ENCODE peak calls at places on chromosomes 16 and 17, in five cellular contexts. One of them, this sample, is unnamed. For H3K36me3, the result is how much of the 10 kb centered on the place peaks cover.

GRCh38 chr16:3051009-3051408 is 4.6 kb downstream of the MMP25 start:
- DNase-seq in bronchial epithelial cell: no peak
- DNase-seq in aorta: no peak
- DNase-seq in effector memory CD4-positive, alpha-beta T cell: no peak
- DNase-seq in astrocyte: no peak
- DNase-seq in this sample: no peak

GRCh38 chr17:48605409-48605864 is 651 bp upstream of the HOXB6 start:
- DNase-seq in bronchial epithelial cell: no peak
- DNase-seq in effector memory CD4-positive, alpha-beta T cell: no peak
- DNase-seq in aorta: no peak
- DNase-seq in astrocyte: no peak
- DNase-seq in this sample: no peak

GRCh38 chr17:77206557-77206956 is 65.8 kb downstream of the SEC14L1 start:
- DNase-seq in effector memory CD4-positive, alpha-beta T cell: no peak
- DNase-seq in bronchial epithelial cell: no peak
- DNase-seq in astrocyte: no peak
- DNase-seq in aorta: no peak
- DNase-seq in this sample: no peak

GRCh38 chr16:66516808-66517585 is 32.9 kb downstream of the TK2 start:
- DNase-seq in astrocyte: peak
- DNase-seq in aorta: peak
- DNase-seq in effector memory CD4-positive, alpha-beta T cell: peak
- DNase-seq in bronchial epithelial cell: peak
- DNase-seq in this sample: peak

GRCh38 chr17:4712526-4712925 is 2.1 kb downstream of the ARRB2 start:
- DNase-seq in astrocyte: no peak
- DNase-seq in effector memory CD4-positive, alpha-beta T cell: no peak
- DNase-seq in bronchial epithelial cell: no peak
- DNase-seq in aorta: peak
- DNase-seq in this sample: no peak

GRCh38 chr17:76714822-76715461 is 4.2 kb upstream of the MXRA7 start:
- DNase-seq in effector memory CD4-positive, alpha-beta T cell: peak
- DNase-seq in aorta: peak
- DNase-seq in bronchial epithelial cell: no peak
- DNase-seq in astrocyte: no peak
- DNase-seq in this sample: peak

GRCh38 chr17:37417852-37418251 is 11.2 kb downstream of the TADA2A start:
- DNase-seq in aorta: no peak
- DNase-seq in bronchial epithelial cell: peak
- DNase-seq in astrocyte: peak
- DNase-seq in effector memory CD4-positive, alpha-beta T cell: no peak
- DNase-seq in this sample: no peak

GRCh38 chr16:56199164-56199563 is 7.9 kb downstream of the GNAO1 start:
- DNase-seq in aorta: no peak
- DNase-seq in effector memory CD4-positive, alpha-beta T cell: no peak
- DNase-seq in astrocyte: no peak
- DNase-seq in bronchial epithelial cell: no peak
- DNase-seq in this sample: no peak

GRCh38 chr17:62109378-62109902 is 44.4 kb upstream of the MED13 start:
- DNase-seq in bronchial epithelial cell: peak
- DNase-seq in aorta: no peak
- DNase-seq in effector memory CD4-positive, alpha-beta T cell: peak
- DNase-seq in astrocyte: peak
- DNase-seq in this sample: peak

GRCh38 chr17:2721603-2722002 is 10.0 kb upstream of the CLUH start:
- DNase-seq in bronchial epithelial cell: no peak
- DNase-seq in effector memory CD4-positive, alpha-beta T cell: no peak
- DNase-seq in astrocyte: no peak
- DNase-seq in aorta: no peak
- DNase-seq in this sample: no peak

GRCh38 chr16:87160218-87160617 is 157.0 kb downstream of the C16orf95 start:
- DNase-seq in astrocyte: no peak
- DNase-seq in effector memory CD4-positive, alpha-beta T cell: no peak
- DNase-seq in bronchial epithelial cell: no peak
- DNase-seq in aorta: no peak
- DNase-seq in this sample: no peak

GRCh38 chr17:76446449-76447231 is 6.3 kb downstream of the UBE2O start:
- DNase-seq in effector memory CD4-positive, alpha-beta T cell: no peak
- DNase-seq in bronchial epithelial cell: peak
- DNase-seq in astrocyte: peak
- DNase-seq in aorta: peak
- DNase-seq in this sample: peak

GRCh38 chr17:30005709-30006320 is 64.4 kb downstream of the EFCAB5 start:
- DNase-seq in astrocyte: peak
- DNase-seq in bronchial epithelial cell: peak
- DNase-seq in effector memory CD4-positive, alpha-beta T cell: no peak
- DNase-seq in aorta: no peak
- DNase-seq in this sample: no peak

GRCh38 chr17:19387921-19388521 is 1.0 kb upstream of the MFAP4 start:
- DNase-seq in astrocyte: peak
- DNase-seq in aorta: peak
- DNase-seq in effector memory CD4-positive, alpha-beta T cell: no peak
- DNase-seq in bronchial epithelial cell: peak
- DNase-seq in this sample: no peak

GRCh38 chr16:2058901-2059300 is 11.1 kb downstream of the TSC2 start:
- DNase-seq in aorta: no peak
- DNase-seq in astrocyte: no peak
- DNase-seq in bronchial epithelial cell: no peak
- DNase-seq in effector memory CD4-positive, alpha-beta T cell: no peak
- DNase-seq in this sample: no peak

GRCh38 chr17:37607637-37608368 is 1.4 kb downstream of the SYNRG start:
- DNase-seq in effector memory CD4-positive, alpha-beta T cell: no peak
- DNase-seq in bronchial epithelial cell: no peak
- DNase-seq in astrocyte: no peak
- DNase-seq in aorta: no peak
- DNase-seq in this sample: no peak

GRCh38 chr17:76277300-76278267 is 12.4 kb downstream of the UBALD2 start:
- DNase-seq in aorta: no peak
- DNase-seq in astrocyte: no peak
- DNase-seq in effector memory CD4-positive, alpha-beta T cell: no peak
- DNase-seq in bronchial epithelial cell: no peak
- DNase-seq in this sample: no peak

GRCh38 chr16:726438-727290 is at the start of the genes CCDC78 and HAGHL:
- DNase-seq in bronchial epithelial cell: no peak
- DNase-seq in aorta: peak
- DNase-seq in astrocyte: no peak
- DNase-seq in effector memory CD4-positive, alpha-beta T cell: peak
- DNase-seq in this sample: no peak

GRCh38 chr17:62860962-62861873 is 53.1 kb upstream of the MARCHF10 start:
- DNase-seq in aorta: no peak
- DNase-seq in effector memory CD4-positive, alpha-beta T cell: no peak
- DNase-seq in bronchial epithelial cell: peak
- DNase-seq in astrocyte: peak
- DNase-seq in this sample: no peak

GRCh38 chr17:63696381-63696961 is 3.5 kb downstream of the LIMD2 start:
- DNase-seq in effector memory CD4-positive, alpha-beta T cell: no peak
- DNase-seq in bronchial epithelial cell: peak
- DNase-seq in aorta: no peak
- DNase-seq in astrocyte: no peak
- DNase-seq in this sample: peak

GRCh38 chr17:35103271-35103670 is 16.4 kb downstream of the RAD51D start:
- DNase-seq in effector memory CD4-positive, alpha-beta T cell: no peak
- DNase-seq in astrocyte: no peak
- DNase-seq in aorta: no peak
- DNase-seq in bronchial epithelial cell: no peak
- DNase-seq in this sample: no peak

GRCh38 chr17:49610883-49611584 is 35.4 kb downstream of the NXPH3 start:
- DNase-seq in astrocyte: no peak
- DNase-seq in aorta: no peak
- DNase-seq in bronchial epithelial cell: peak
- DNase-seq in effector memory CD4-positive, alpha-beta T cell: no peak
- DNase-seq in this sample: no peak
- H3K36me3 ChIP-seq in astrocyte: under half
- H3K36me3 ChIP-seq in aorta: under half
- H3K36me3 ChIP-seq in bronchial epithelial cell: under half
- H3K36me3 ChIP-seq in effector memory CD4-positive, alpha-beta T cell: half or more
- H3K36me3 ChIP-seq in this sample: half or more

GRCh38 chr17:80907281-80907680 is 84.4 kb upstream of the CHMP6 start:
- DNase-seq in bronchial epithelial cell: no peak
- DNase-seq in astrocyte: no peak
- DNase-seq in effector memory CD4-positive, alpha-beta T cell: no peak
- DNase-seq in aorta: no peak
- DNase-seq in this sample: no peak

GRCh38 chr17:80906364-80907259 is 85.0 kb upstream of the CHMP6 start:
- DNase-seq in astrocyte: no peak
- DNase-seq in bronchial epithelial cell: no peak
- DNase-seq in effector memory CD4-positive, alpha-beta T cell: no peak
- DNase-seq in aorta: no peak
- DNase-seq in this sample: no peak

GRCh38 chr17:80908206-80908605 is 83.4 kb upstream of the CHMP6 start:
- DNase-seq in aorta: peak
- DNase-seq in bronchial epithelial cell: no peak
- DNase-seq in astrocyte: no peak
- DNase-seq in effector memory CD4-positive, alpha-beta T cell: no peak
- DNase-seq in this sample: no peak

GRCh38 chr17:80904036-80904435 is 87.6 kb upstream of the CHMP6 start:
- DNase-seq in effector memory CD4-positive, alpha-beta T cell: no peak
- DNase-seq in bronchial epithelial cell: no peak
- DNase-seq in aorta: no peak
- DNase-seq in astrocyte: no peak
- DNase-seq in this sample: no peak

GRCh38 chr17:80905586-80906230 is 85.9 kb upstream of the CHMP6 start:
- DNase-seq in bronchial epithelial cell: no peak
- DNase-seq in aorta: no peak
- DNase-seq in effector memory CD4-positive, alpha-beta T cell: no peak
- DNase-seq in astrocyte: no peak
- DNase-seq in this sample: no peak
- H3K36me3 ChIP-seq in bronchial epithelial cell: under half
- H3K36me3 ChIP-seq in aorta: under half
- H3K36me3 ChIP-seq in effector memory CD4-positive, alpha-beta T cell: under half
- H3K36me3 ChIP-seq in astrocyte: under half
- H3K36me3 ChIP-seq in this sample: half or more

DNA sequence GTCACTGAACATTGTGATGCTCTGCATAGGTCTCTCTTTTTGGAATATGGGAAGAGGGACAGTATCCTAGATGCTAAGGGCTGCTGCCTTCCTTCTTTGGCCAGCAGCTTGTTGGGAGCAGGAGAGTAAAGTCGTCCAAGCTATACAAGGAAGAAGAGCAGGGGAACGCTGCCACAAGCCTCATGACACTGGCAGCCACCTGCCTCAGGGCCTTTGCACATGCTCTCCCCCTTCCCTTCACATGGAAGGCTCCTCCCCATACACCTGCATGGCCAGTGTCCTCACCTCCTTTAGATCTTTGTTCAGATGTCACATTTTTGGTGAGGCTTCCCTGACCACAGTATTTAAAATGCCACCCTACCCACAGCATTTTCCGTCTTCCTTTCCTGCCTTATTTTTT is 78.1 kb upstream of the CRHR1 start:
- DNase-seq in aorta: no peak
- DNase-seq in astrocyte: no peak
- DNase-seq in bronchial epithelial cell: no peak
- DNase-seq in effector memory CD4-positive, alpha-beta T cell: no peak
- DNase-seq in this sample: no peak
- H3K36me3 ChIP-seq in aorta: under half
- H3K36me3 ChIP-seq in astrocyte: under half
- H3K36me3 ChIP-seq in bronchial epithelial cell: under half
- H3K36me3 ChIP-seq in effector memory CD4-positive, alpha-beta T cell: under half
- H3K36me3 ChIP-seq in this sample: under half

DNA sequence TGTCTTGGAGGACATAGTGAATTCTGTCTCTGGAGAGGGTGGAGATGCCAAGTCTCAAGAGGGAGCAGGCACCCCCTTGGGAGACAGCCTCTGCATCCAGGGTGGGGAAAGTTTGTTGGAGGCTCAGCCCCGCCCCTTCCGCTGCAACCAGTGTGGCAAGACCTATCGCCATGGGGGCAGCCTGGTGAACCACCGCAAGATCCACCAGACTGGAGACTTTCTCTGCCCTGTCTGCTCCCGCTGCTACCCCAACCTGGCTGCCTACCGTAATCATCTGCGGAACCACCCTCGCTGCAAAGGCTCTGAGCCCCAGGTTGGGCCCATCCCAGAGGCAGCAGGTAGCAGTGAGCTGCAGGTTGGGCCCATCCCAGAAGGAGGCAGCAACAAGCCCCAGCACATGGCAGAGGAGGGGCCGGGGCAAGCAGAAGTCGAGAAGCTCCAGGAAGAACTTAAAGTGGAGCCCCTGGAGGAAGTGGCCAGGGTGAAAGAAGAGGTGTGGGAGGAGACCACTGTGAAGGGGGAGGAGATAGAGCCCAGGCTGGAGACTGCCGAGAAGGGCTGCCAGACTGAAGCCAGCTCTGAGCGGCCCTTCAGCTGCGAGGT is 5.2 kb downstream of the ZNF646 start:
- DNase-seq in bronchial epithelial cell: no peak
- DNase-seq in astrocyte: no peak
- DNase-seq in aorta: no peak
- DNase-seq in effector memory CD4-positive, alpha-beta T cell: no peak
- DNase-seq in this sample: no peak
- H3K36me3 ChIP-seq in bronchial epithelial cell: under half
- H3K36me3 ChIP-seq in astrocyte: under half
- H3K36me3 ChIP-seq in aorta: under half
- H3K36me3 ChIP-seq in effector memory CD4-positive, alpha-beta T cell: half or more
- H3K36me3 ChIP-seq in this sample: half or more

DNA sequence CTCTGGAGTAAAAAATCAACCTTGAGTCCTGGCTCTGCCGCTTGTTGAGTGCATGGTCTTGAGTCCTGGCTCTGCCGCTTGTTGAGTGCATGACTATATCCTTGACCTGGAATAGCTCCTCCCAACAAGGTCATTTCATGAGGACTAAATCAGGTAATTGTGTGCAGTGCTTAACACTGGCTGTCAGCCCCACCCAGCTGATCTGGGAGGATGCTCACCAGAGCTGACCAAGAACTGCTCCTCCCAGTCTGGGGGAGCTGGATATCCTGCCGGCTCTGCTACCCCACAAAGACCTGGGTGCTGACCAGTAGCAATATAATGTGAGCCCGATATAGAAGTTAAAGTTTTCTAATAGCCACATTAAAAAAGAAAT is 20.7 kb upstream of the LGALS9 start:
- DNase-seq in bronchial epithelial cell: no peak
- DNase-seq in aorta: peak
- DNase-seq in effector memory CD4-positive, alpha-beta T cell: no peak
- DNase-seq in astrocyte: no peak
- DNase-seq in this sample: no peak
- H3K36me3 ChIP-seq in bronchial epithelial cell: under half
- H3K36me3 ChIP-seq in aorta: under half
- H3K36me3 ChIP-seq in effector memory CD4-positive, alpha-beta T cell: under half
- H3K36me3 ChIP-seq in astrocyte: under half
- H3K36me3 ChIP-seq in this sample: under half

GRCh38 chr16:24800586-24800985 is 45.2 kb upstream of the SLC5A11 start:
- DNase-seq in effector memory CD4-positive, alpha-beta T cell: no peak
- DNase-seq in aorta: no peak
- DNase-seq in bronchial epithelial cell: peak
- DNase-seq in astrocyte: peak
- DNase-seq in this sample: peak
- H3K36me3 ChIP-seq in effector memory CD4-positive, alpha-beta T cell: half or more
- H3K36me3 ChIP-seq in aorta: under half
- H3K36me3 ChIP-seq in bronchial epithelial cell: under half
- H3K36me3 ChIP-seq in astrocyte: half or more
- H3K36me3 ChIP-seq in this sample: half or more

GRCh38 chr17:80294653-80295052 is 34.0 kb downstream of the RNF213 start:
- DNase-seq in aorta: no peak
- DNase-seq in bronchial epithelial cell: no peak
- DNase-seq in effector memory CD4-positive, alpha-beta T cell: no peak
- DNase-seq in astrocyte: no peak
- DNase-seq in this sample: no peak
- H3K36me3 ChIP-seq in aorta: under half
- H3K36me3 ChIP-seq in bronchial epithelial cell: under half
- H3K36me3 ChIP-seq in effector memory CD4-positive, alpha-beta T cell: half or more
- H3K36me3 ChIP-seq in astrocyte: under half
- H3K36me3 ChIP-seq in this sample: half or more

This sample was measured in SJSA1.